ENCODE peak calls at places on chromosomes 1 and 21, in ten cellular contexts. Y is smooth muscle cell of the brain vasculature; E is stimulated activated CD4-positive, alpha-beta T cell treated with anti-CD3 and anti-CD28 coated beads, Interleukin-1b, Interleukin-23, amount 100 ng/mL, for 4 hours; X is AG10803; W is AG04450; Q is right cardiac atrium; B is activated CD8-positive, alpha-beta memory T cell treated with anti-CD3 and anti-CD28 coated beads for 1 hour; N is choroid plexus epithelial cell; Z is RWPE1; M is tibial nerve. F is an unnamed sample.

GRCh38 chr1:78987042-78987441 is 19.5 kb downstream of the ADGRL4 start:
- DNase-seq in Y (no peak), B (no peak), N (no peak), Q (no peak), X (no peak), Z (no peak), W (no peak), M (no peak), E (no peak), F (no peak)

GRCh38 chr1:223707270-223708000 is 4.9 kb upstream of the CAPN2 start:
- DNase-seq in W (peak; percentile 98), Q (peak; percentile 82), Y (peak; percentile 94), E (no peak), N (peak; percentile 97), M (no peak), Z (peak; percentile 88), B (no peak), X (peak; percentile 97), F (peak; percentile 73)

GRCh38 chr1:52365746-52366516 is at the start of gene CC2D1B:
- DNase-seq in Z (peak; percentile 100), E (peak; percentile 99), Y (peak; percentile 92), B (peak; percentile 99), M (peak; percentile 95), X (peak; percentile 94), N (peak; percentile 99), Q (peak; percentile 99), W (peak; percentile 84), F (peak; percentile 99)

GRCh38 chr21:19781881-19782652 is 1216.1 kb upstream of the NCAM2 start:
- DNase-seq in N (peak; percentile 18), W (no peak), E (no peak), X (no peak), M (no peak), B (no peak), Z (no peak), Q (no peak), Y (no peak), F (no peak)

GRCh38 chr1:146034976-146035469 is 13.5 kb upstream of the HJV start:
- DNase-seq in N (peak; percentile 39), M (no peak), Q (no peak), Z (no peak), W (no peak), X (no peak), B (no peak), Y (peak; percentile 17), E (no peak), F (no peak)

GRCh38 chr21:42980959-42981523 is 6.7 kb downstream of the PKNOX1 start:
- DNase-seq in E (no peak), M (no peak), W (no peak), B (no peak), Y (no peak), Q (no peak), X (peak; percentile 53), N (no peak), Z (no peak), F (no peak)

GRCh38 chr21:45154511-45155508 is 80.4 kb downstream of the ADARB1 start:
- DNase-seq in N (peak; percentile 93), Y (peak; percentile 62), X (peak; percentile 74), W (no peak), B (no peak), M (no peak), Q (no peak), E (no peak), Z (no peak), F (no peak)

GRCh38 chr1:94582578-94582977 is 41.0 kb upstream of the F3 start:
- DNase-seq in Y (no peak), Z (no peak), X (no peak), B (no peak), W (no peak), N (no peak), Q (no peak), M (no peak), E (no peak), F (no peak)